ENCODE peak calls at places on chromosomes 16 and 17, in five cellular contexts. H is A549; U is right atrium auricular region; W is CD8-positive, alpha-beta T cell; E is Peyer's patch. P is an unnamed sample. For H3K4me1, the result is how much of the 10 kb centered on the place peaks cover.

GRCh38 chr16:66036775-66037715 is 329.4 kb upstream of the CDH5 start:
- DNase-seq in W (no peak), H (no peak), U (peak), E (no peak), P (no peak)

GRCh38 chr16:88870608-88871348 is 4.3 kb upstream of the PABPN1L start:
- DNase-seq in W (no peak), H (no peak), U (no peak), E (no peak), P (no peak)

GRCh38 chr16:87278191-87279093 is 38.8 kb downstream of the C16orf95 start:
- DNase-seq in U (peak), W (peak), H (peak), E (peak), P (peak)

GRCh38 chr17:41171881-41172280 is 3.9 kb upstream of the KRTAP4-3 start:
- DNase-seq in U (no peak), H (no peak), W (no peak), E (no peak), P (no peak)

GRCh38 chr16:71883193-71883848 is 661 bp downstream of the ZNF821 start:
- DNase-seq in W (peak), H (no peak), E (peak), U (no peak), P (peak)

GRCh38 chr17:37446027-37446426 is 39.3 kb downstream of the TADA2A start:
- DNase-seq in E (no peak), U (no peak), W (no peak), H (peak), P (no peak)

GRCh38 chr16:4293822-4294457 is 21.1 kb upstream of the TFAP4 start:
- DNase-seq in H (peak), E (no peak), W (no peak), U (peak), P (no peak)

GRCh38 chr16:53817117-53817516 is 113.2 kb downstream of the FTO start:
- DNase-seq in E (no peak), U (no peak), H (peak), W (no peak), P (no peak)

GRCh38 chr16:4390266-4391260 is 18.9 kb downstream of the VASN start:
- DNase-seq in H (no peak), E (no peak), W (no peak), U (no peak), P (no peak)

GRCh38 chr17:48612456-48612853 is 1.6 kb upstream of the HOXB7 start:
- DNase-seq in E (no peak), U (no peak), W (no peak), H (no peak), P (peak)

GRCh38 chr16:17432902-17433576 is 37.7 kb downstream of the XYLT1 start:
- DNase-seq in W (no peak), U (no peak), H (no peak), E (no peak), P (no peak)

GRCh38 chr17:19787733-19788357 is 39.7 kb upstream of the ALDH3A1 start:
- DNase-seq in H (no peak), E (no peak), U (no peak), W (no peak), P (no peak)

GRCh38 chr17:69761767-69762321 is 313.2 kb upstream of the KCNJ16 start:
- DNase-seq in E (no peak), H (peak), W (no peak), U (no peak), P (no peak)

GRCh38 chr17:65774787-65775186 is 213.3 kb upstream of the AXIN2 start:
- DNase-seq in E (no peak), H (no peak), U (no peak), W (no peak), P (no peak)

GRCh38 chr17:61235821-61236197 is 163.8 kb upstream of the TBX2 start:
- DNase-seq in H (no peak), E (no peak), U (no peak), W (no peak), P (no peak)

GRCh38 chr16:3638916-3639644 is 15.4 kb upstream of the DNASE1 start:
- DNase-seq in H (no peak), W (no peak), E (no peak), U (peak), P (no peak)

GRCh38 chr17:352421-353212 is at the start of gene RPH3AL:
- DNase-seq in W (no peak), U (peak), E (peak), H (peak), P (no peak)

GRCh38 chr17:74796211-74796610 is 20.1 kb upstream of the NAT9 start:
- DNase-seq in W (no peak), H (no peak), U (no peak), E (no peak), P (no peak)

GRCh38 chr16:74455213-74455612 is 33.9 kb upstream of the CLEC18B start:
- DNase-seq in W (no peak), E (no peak), U (no peak), H (no peak), P (no peak)

GRCh38 chr17:32523827-32524552 is 37.2 kb downstream of the CDK5R1 start:
- DNase-seq in W (no peak), E (no peak), U (no peak), H (no peak), P (peak)

GRCh38 chr17:66855204-66855603 is 20.3 kb downstream of the CACNG5 start:
- DNase-seq in H (no peak), W (peak), E (no peak), U (no peak), P (no peak)

GRCh38 chr17:49958723-49959122 is 10.3 kb upstream of the DLX4 start:
- DNase-seq in W (no peak), U (no peak), H (no peak), E (no peak), P (no peak)

GRCh38 chr16:51994597-51994996 is 552.3 kb downstream of the TOX3 start:
- DNase-seq in U (no peak), H (no peak), W (no peak), E (peak), P (no peak)

GRCh38 chr17:43020789-43021738 is 1.1 kb downstream of the VAT1 start:
- DNase-seq in H (peak), W (peak), U (peak), E (peak), P (peak)

GRCh38 chr17:59423137-59423703 is 91.8 kb downstream of the YPEL2 start:
- DNase-seq in U (peak), H (peak), E (no peak), W (no peak), P (no peak)

GRCh38 chr16:14344292-14344691 is 273.2 kb downstream of the MRTFB start:
- DNase-seq in W (no peak), E (no peak), H (no peak), U (no peak), P (no peak)

GRCh38 chr17:71115669-71115972 is 946.3 kb downstream of the KCNJ2 start:
- DNase-seq in E (no peak), U (no peak), H (no peak), W (no peak), P (no peak)

GRCh38 chr16:12868169-12868568 is 33.2 kb upstream of the SHISA9 start:
- DNase-seq in U (no peak), E (no peak), W (no peak), H (no peak), P (peak)

GRCh38 chr17:309361-309888 is 43.2 kb downstream of the RPH3AL start:
- DNase-seq in W (no peak), E (no peak), U (no peak), H (peak), P (peak)

GRCh38 chr16:1770328-1771071 is 843 bp downstream of the NME3 start:
- DNase-seq in H (no peak), U (peak), E (peak), W (peak), P (peak)

GRCh38 chr16:1909661-1910231 is 8.5 kb downstream of the HS3ST6 start:
- DNase-seq in E (peak), W (no peak), H (no peak), U (no peak), P (no peak)

GRCh38 chr16:81457326-81458133 is 12.9 kb downstream of the CMIP start:
- DNase-seq in W (no peak), E (peak), H (peak), U (no peak), P (no peak)

GRCh38 chr16:77416939-77417480 is 17.8 kb downstream of the ADAMTS18 start:
- DNase-seq in W (no peak), E (no peak), U (no peak), H (no peak), P (no peak)

GRCh38 chr17:18267927-18268711 is 7.7 kb downstream of the MIEF2 start:
- DNase-seq in E (no peak), H (no peak), W (no peak), U (no peak), P (no peak)

GRCh38 chr17:16950488-16950887 is 21.4 kb downstream of the TNFRSF13B start:
- DNase-seq in E (no peak), W (no peak), U (peak), H (no peak), P (no peak)
- H3K4me1 ChIP-seq in E (under half), W (under half), U (under half), H (under half), P (half or more)

GRCh38 chr17:72501404-72502110 is 380.7 kb downstream of the SOX9 start:
- DNase-seq in E (no peak), W (no peak), H (no peak), U (no peak), P (no peak)

GRCh38 chr17:72494576-72494975 is 373.8 kb downstream of the SOX9 start:
- DNase-seq in E (no peak), W (no peak), U (no peak), H (no peak), P (no peak)

GRCh38 chr17:72498671-72499210 is 377.9 kb downstream of the SOX9 start:
- DNase-seq in H (no peak), E (no peak), U (no peak), W (no peak), P (no peak)

GRCh38 chr17:72496461-72496860 is 375.6 kb downstream of the SOX9 start:
- DNase-seq in H (no peak), U (no peak), W (no peak), E (no peak), P (no peak)

DNA sequence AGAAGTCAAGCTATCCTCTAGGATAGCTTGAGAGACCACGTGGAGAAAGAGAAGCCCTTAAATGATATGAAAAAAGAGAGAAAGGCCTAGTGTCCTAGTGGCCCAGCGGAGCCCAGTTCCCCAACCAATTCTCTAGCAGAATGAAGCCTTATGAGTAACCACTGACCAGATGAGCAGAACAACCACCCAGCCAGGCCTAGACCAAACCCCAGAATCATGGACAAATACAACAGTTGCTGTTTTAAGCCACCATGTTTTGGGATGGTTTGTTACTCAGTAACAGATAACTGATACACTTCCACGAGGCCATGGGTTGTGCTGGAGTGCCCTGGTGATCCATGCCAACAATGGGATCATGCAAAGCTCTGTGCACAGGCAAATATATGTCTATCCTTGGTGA is 377.1 kb downstream of the SOX9 start:
- DNase-seq in H (no peak), U (no peak), E (no peak), W (no peak), P (no peak)
- H3K4me1 ChIP-seq in H (under half), U (under half), E (under half), W (under half), P (under half)

GRCh38 chr17:1373710-1374237 is 26.2 kb downstream of the YWHAE start:
- DNase-seq in U (no peak), E (no peak), H (no peak), W (no peak), P (no peak)
- H3K4me1 ChIP-seq in U (under half), E (half or more), H (under half), W (half or more), P (half or more)

GRCh38 chr16:11601911-11602310 is 15.2 kb upstream of the LITAF start:
- DNase-seq in E (peak), W (no peak), H (no peak), U (no peak), P (no peak)
- H3K4me1 ChIP-seq in E (under half), W (under half), H (under half), U (under half), P (under half)

DNA sequence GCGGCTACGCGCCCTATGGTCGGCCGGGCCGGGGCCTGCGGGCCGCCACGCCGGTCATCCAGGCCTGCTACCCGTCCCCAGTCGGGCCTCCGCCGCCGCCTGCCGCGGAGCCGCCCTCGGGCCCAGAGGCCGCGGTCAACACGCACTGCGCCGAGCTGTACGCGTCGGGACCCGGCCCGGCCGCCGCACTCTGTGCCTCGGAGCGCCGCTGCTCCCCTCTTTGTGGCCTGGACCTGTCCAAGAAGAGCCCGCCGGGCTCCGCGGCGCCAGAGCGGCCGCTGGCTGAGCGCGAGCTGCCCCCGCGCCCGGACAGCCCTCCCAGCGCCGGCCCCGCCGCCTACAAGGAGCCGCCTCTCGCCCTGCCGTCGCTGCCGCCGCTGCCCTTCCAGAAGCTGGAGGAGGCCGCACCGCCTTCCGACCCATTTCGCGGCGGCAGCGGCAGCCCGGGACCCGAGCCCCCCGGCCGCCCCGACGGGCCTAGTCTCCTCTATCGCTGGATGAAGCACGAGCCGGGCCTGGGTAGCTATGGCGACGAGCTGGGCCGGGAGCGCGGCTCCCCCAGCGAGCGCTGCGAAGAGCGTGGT is 2.3 kb downstream of the HIC1 start:
- DNase-seq in E (peak), H (no peak), U (no peak), W (no peak), P (no peak)
- H3K4me1 ChIP-seq in E (half or more), H (under half), U (under half), W (under half), P (under half)

P was measured in OCI-LY7.